ENCODE peak calls at places on chromosomes 1 and 21, in six cellular contexts. U is neuronal stem cell, M is IMR-90, B is mesenchymal stem cell, H is H1, V is trophoblast cell. P is an unnamed sample.

GRCh38 chr1:163231385-163231784 is 28.7 kb upstream of the RGS5 start:
- DNase-seq in U (no peak), M (peak), B (peak), H (no peak), V (no peak), P (no peak)

GRCh38 chr1:117371436-117372151 is 4.3 kb downstream of the MAN1A2 start:
- DNase-seq in U (no peak), M (peak), B (peak), H (no peak), V (peak), P (no peak)

GRCh38 chr1:156727914-156728598 is at the start of gene METTL25B:
- DNase-seq in U (peak), M (peak), B (peak), H (no peak), V (peak), P (peak)

GRCh38 chr1:162560303-162561036 is 1.1 kb upstream of the UAP1 start:
- DNase-seq in U (no peak), M (no peak), B (peak), H (no peak), V (no peak), P (peak)

GRCh38 chr1:230084408-230085177 is 17.6 kb downstream of the GALNT2 start:
- DNase-seq in U (no peak), M (peak), B (peak), H (no peak), V (peak), P (no peak)

GRCh38 chr21:44686843-44687561 is 5.0 kb upstream of the KRTAP12-1 start:
- DNase-seq in U (no peak), M (no peak), B (no peak), H (no peak), V (no peak), P (peak)

GRCh38 chr1:235946570-235946981 is 79.9 kb upstream of the LYST start:
- DNase-seq in U (no peak), M (peak), B (peak), H (no peak), V (peak), P (no peak)

GRCh38 chr21:30238168-30238567 is 22.3 kb upstream of the CLDN8 start:
- DNase-seq in U (no peak), M (no peak), B (no peak), H (no peak), V (no peak), P (no peak)

GRCh38 chr1:36133484-36133883 is 8.5 kb upstream of the COL8A2 start:
- DNase-seq in U (no peak), M (peak), B (peak), H (no peak), V (no peak), P (no peak)

GRCh38 chr1:37723390-37724078 is 31.2 kb downstream of the CDCA8 start:
- DNase-seq in U (no peak), M (no peak), B (no peak), H (no peak), V (no peak), P (no peak)

GRCh38 chr1:180230416-180230790 is 339 bp downstream of the LHX4 start:
- DNase-seq in U (no peak), M (no peak), B (no peak), H (no peak), V (no peak), P (no peak)

GRCh38 chr1:152520561-152521090 is 6.3 kb downstream of the CRCT1 start:
- DNase-seq in U (no peak), M (no peak), B (no peak), H (no peak), V (peak), P (no peak)

GRCh38 chr1:81982523-81982922 is 181.8 kb downstream of the ADGRL2 start:
- DNase-seq in U (no peak), M (no peak), B (no peak), H (no peak), V (no peak), P (no peak)

GRCh38 chr1:88946845-88947244 is 45.6 kb downstream of the KYAT3 start:
- DNase-seq in U (no peak), M (peak), B (no peak), H (no peak), V (no peak), P (no peak)

GRCh38 chr21:26106562-26106961 is 64.0 kb downstream of the APP start:
- DNase-seq in U (no peak), M (no peak), B (no peak), H (no peak), V (no peak), P (no peak)
- H4K91ac ChIP-seq in U (no peak), M (no peak), B (no peak), H (no peak), V (no peak), P (no peak)

DNA sequence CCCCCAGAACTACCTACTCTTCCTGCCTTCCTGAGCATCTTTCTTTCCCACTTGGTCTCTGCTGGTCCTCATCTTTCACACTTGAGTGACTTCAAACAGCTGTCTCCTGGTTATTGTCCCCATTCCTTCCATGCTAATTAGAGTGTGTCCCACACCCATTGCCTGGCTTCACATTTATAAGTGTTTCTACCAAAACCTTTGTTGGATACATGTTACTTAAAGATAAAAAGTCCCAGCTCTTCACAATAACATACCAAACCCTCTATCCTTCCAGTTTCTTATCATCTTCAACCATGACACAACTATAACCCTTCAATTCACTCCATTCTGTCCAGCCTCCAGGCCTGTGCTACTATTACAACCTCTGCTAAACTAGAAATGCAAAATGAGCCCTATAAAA is 41.0 kb downstream of the VCAM1 start:
- DNase-seq in U (no peak), M (no peak), B (no peak), H (no peak), V (no peak), P (no peak)
- H4K91ac ChIP-seq in U (no peak), M (no peak), B (no peak), H (no peak), V (no peak), P (no peak)

DNA sequence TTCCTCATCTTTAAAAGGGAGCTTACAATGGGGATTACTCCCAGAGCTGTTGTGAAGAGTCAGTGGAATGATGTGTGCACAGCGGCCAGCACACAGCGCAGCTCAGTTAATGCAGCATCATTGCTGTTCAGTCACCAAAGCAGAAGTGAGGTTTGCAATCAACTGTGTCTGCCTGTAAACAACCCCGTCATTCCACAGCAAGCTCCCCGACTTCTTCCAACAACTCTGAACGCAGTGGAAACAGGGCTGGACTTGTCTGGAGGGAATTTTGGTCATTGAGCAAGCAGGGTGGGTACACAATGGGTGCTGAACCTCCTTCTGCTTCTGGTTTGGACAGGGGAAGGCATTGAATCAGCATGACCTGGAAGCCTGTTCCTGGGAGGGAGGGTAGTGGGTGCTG is 347.4 kb downstream of the PTPRU start:
- DNase-seq in U (no peak), M (no peak), B (no peak), H (no peak), V (no peak), P (no peak)
- H4K91ac ChIP-seq in U (no peak), M (no peak), B (no peak), H (no peak), V (no peak), P (no peak)

GRCh38 chr1:10320336-10320735 is 78.5 kb upstream of the PGD start:
- DNase-seq in U (no peak), M (no peak), B (no peak), H (no peak), V (no peak), P (no peak)
- H4K91ac ChIP-seq in U (no peak), M (no peak), B (no peak), H (no peak), V (no peak), P (no peak)

GRCh38 chr1:183214021-183214970 is 28.2 kb downstream of the LAMC2 start:
- DNase-seq in U (no peak), M (no peak), B (no peak), H (no peak), V (no peak), P (no peak)
- H4K91ac ChIP-seq in U (no peak), M (no peak), B (no peak), H (no peak), V (no peak), P (no peak)

DNA sequence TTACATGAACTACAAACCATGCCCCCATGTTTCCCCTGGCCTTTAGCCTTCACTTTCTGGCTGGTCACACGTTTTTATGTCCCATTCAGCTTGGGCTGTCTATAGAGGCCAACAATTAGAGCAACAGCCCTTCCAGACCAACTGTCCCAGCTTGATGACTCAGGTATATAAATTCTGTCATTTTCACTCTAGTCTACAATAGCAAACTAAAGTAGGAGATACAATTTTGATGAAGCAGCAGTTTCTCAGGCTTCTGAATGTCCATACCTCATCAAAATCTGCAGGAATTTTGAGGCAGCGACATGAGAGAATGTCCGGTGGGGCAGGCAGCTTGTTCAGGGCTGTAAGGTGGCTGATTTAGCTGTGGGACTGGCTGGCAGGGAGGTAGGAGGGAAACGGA is 45.6 kb upstream of the VAV3 start:
- DNase-seq in U (no peak), M (no peak), B (no peak), H (no peak), V (no peak), P (no peak)
- H4K91ac ChIP-seq in U (no peak), M (no peak), B (no peak), H (no peak), V (peak), P (no peak)

GRCh38 chr1:158153781-158154444 is 26.8 kb upstream of the CD1D start:
- DNase-seq in U (no peak), M (no peak), B (no peak), H (no peak), V (no peak), P (no peak)
- H4K91ac ChIP-seq in U (no peak), M (no peak), B (no peak), H (no peak), V (no peak), P (no peak)

GRCh38 chr1:145688328-145688727 is 18.8 kb downstream of the PDZK1 start:
- DNase-seq in U (no peak), M (no peak), B (no peak), H (no peak), V (no peak), P (no peak)
- H4K91ac ChIP-seq in U (no peak), M (no peak), B (no peak), H (no peak), V (no peak), P (no peak)

P was measured in H9.